ENCODE peak calls at places on chromosome 2, in seven cellular contexts. E is GM12878, A is HCT116, W is SK-N-SH, D is HepG2, B is K562, L is H1. H is an unnamed sample.

GRCh38 chr2:70248810-70249438 is 496 bp upstream of the TIA1 start:
- DNase-seq in B (peak), E (no peak), L (peak), D (peak), W (no peak), A (no peak), H (peak)

GRCh38 chr2:74374509-74375205 is 5.5 kb downstream of the DCTN1 start:
- DNase-seq in D (no peak), E (no peak), B (peak), A (no peak), L (peak), W (peak), H (peak)

GRCh38 chr2:92073036-92073814 is 2798.0 kb upstream of the TEKT4 start:
- DNase-seq in E (no peak), L (no peak), A (no peak), D (no peak), W (peak), B (no peak), H (no peak)

GRCh38 chr2:240074545-240074944 is 21.2 kb upstream of the OR6B3 start:
- DNase-seq in E (no peak), W (no peak), L (no peak), D (no peak), B (no peak), A (no peak), H (no peak)

GRCh38 chr2:26976242-26976641 is 5.8 kb downstream of the MAPRE3 start:
- DNase-seq in B (no peak), D (no peak), E (no peak), A (no peak), L (no peak), W (no peak), H (no peak)

GRCh38 chr2:240820014-240820606 is at the start of gene KIF1A:
- DNase-seq in L (no peak), W (peak), D (no peak), E (no peak), A (no peak), B (no peak), H (no peak)

GRCh38 chr2:2147024-2147900 is 183.8 kb downstream of the MYT1L start:
- DNase-seq in A (no peak), W (no peak), B (no peak), D (no peak), L (no peak), E (no peak), H (no peak)

GRCh38 chr2:34729845-34730244 is 1130.7 kb upstream of the FAM98A start:
- DNase-seq in B (no peak), W (no peak), D (no peak), E (no peak), A (no peak), L (no peak), H (no peak)

GRCh38 chr2:79040967-79041582 is 15.6 kb downstream of the REG3G start:
- DNase-seq in E (no peak), B (peak), L (no peak), A (no peak), D (peak), W (peak), H (peak)

GRCh38 chr2:110735366-110735765 is 3.0 kb downstream of the ACOXL start:
- DNase-seq in W (no peak), B (no peak), L (no peak), E (no peak), A (no peak), D (no peak), H (no peak)

GRCh38 chr2:101517753-101518152 is 42.8 kb upstream of the RFX8 start:
- DNase-seq in A (no peak), L (no peak), B (no peak), D (peak), E (no peak), W (no peak), H (no peak)
- TF ChIP-seq JUND in A (peak), L (no peak), B (no peak), D (no peak), E (no peak), W (peak), H (no peak)

GRCh38 chr2:31419386-31419785 is 4.8 kb upstream of the XDH start:
- DNase-seq in B (no peak), E (no peak), A (no peak), L (no peak), W (no peak), D (no peak), H (no peak)
- TF ChIP-seq JUND in B (no peak), E (no peak), A (no peak), L (no peak), W (no peak), D (no peak), H (no peak)

GRCh38 chr2:101622210-101622609 is 75.3 kb upstream of the MAP4K4 start:
- DNase-seq in L (no peak), B (no peak), A (no peak), D (no peak), W (no peak), E (no peak), H (no peak)
- TF ChIP-seq JUND in L (no peak), B (no peak), A (no peak), D (no peak), W (no peak), E (no peak), H (no peak)

DNA sequence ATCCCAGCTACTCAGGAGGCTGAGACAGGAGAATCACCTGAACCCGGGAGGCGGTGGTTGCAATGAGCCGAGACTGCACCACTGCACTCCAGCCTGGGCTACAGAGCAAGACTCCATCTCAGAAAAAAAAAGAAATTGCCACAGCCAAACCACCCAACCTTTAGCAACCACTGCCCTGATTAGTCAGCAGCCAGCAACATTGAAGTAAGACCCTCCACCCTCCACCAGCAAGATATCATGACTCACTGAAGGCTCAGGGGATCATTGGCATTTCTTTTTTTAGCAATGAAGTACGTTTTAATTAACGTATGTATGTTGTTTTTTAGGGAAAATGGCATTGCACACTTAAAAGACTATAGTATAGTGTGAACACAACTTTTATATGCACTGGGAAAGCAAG is 349.1 kb upstream of the ACVR2A start:
- DNase-seq in E (no peak), B (no peak), A (no peak), D (no peak), L (no peak), W (no peak), H (no peak)
- TF ChIP-seq JUND in E (no peak), B (no peak), A (no peak), D (no peak), L (no peak), W (no peak), H (no peak)

GRCh38 chr2:233821709-233822100 is 32.6 kb downstream of the HJURP start:
- DNase-seq in W (no peak), B (no peak), E (no peak), L (no peak), A (no peak), D (no peak), H (no peak)

GRCh38 chr2:233824373-233824772 is 30.0 kb downstream of the HJURP start:
- DNase-seq in E (no peak), L (no peak), B (no peak), D (no peak), W (no peak), A (no peak), H (no peak)

GRCh38 chr2:233823731-233824121 is 30.6 kb downstream of the HJURP start:
- DNase-seq in E (no peak), A (no peak), B (no peak), L (no peak), W (no peak), D (no peak), H (no peak)

GRCh38 chr2:233822101-233822771 is 32.1 kb downstream of the HJURP start:
- DNase-seq in D (no peak), W (no peak), A (no peak), E (no peak), B (no peak), L (no peak), H (no peak)

DNA sequence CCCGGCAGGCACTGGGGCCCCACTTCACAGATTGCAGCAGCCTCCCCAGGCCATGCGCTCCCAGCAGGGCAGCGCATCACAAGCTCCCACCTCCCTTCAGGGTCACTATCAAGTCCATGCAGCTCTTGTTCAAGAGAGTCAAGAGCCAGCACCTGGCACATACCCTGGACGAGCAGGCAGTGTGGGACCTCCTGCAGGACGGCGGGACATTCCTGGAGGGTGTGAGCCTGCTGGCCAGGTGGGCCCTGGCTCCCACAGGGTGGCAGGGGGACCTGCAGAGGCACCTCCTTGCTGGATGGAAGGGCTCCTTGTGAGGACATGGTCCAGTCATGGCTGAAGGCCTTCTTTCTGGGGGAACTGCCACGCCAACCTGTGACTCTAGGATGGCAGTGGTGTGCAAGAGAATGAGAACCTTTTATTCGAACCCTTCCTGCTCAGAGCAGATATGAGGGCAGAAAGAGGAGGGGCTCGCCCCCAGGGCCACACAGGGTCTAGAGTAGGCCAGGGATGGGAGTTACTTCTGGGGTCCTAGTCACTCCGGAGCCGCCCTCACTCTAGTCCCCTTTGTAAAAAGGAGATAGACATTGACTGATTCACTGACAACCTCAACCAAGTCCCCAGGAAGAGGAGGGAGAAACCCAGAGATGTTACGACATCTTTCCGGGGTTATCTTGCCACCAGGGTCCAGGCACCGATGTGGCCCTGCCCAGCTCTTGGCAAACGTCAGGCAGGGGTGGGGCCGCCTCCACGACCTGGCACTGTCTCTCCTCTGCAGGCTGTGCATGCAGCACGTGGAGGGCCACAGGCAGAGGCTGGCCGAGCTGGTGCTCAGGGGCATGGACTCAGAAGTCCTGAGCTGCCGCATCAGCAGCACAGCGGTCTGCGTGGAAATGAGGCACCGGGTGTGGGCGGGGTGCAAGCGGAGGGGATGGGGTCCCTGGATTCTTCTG is 31.3 kb downstream of the HJURP start:
- DNase-seq in B (no peak), A (no peak), D (no peak), E (no peak), L (no peak), W (no peak), H (no peak)
- TF ChIP-seq JUND in B (no peak), A (no peak), D (no peak), E (no peak), L (no peak), W (no peak), H (no peak)

H was measured in T47D.